ENCODE peak calls at places on chromosomes 3 and 15, in nine cellular contexts. R is AG04449, W is GM06990, B is PC-9, F is A549, G is endothelial cell of umbilical vein, Q is cardiac muscle cell, M is pancreas, O is fibroblast of lung. V is an unnamed sample.

GRCh38 chr3:25237602-25238001 is 190.5 kb upstream of the RARB start:
- DNase-seq in W (no peak), M (no peak), F (no peak), O (no peak), R (no peak), G (no peak), Q (no peak), B (no peak), V (no peak)

GRCh38 chr15:85494035-85494793 is 113.8 kb downstream of the AKAP13 start:
- DNase-seq in Q (no peak), B (peak), M (no peak), O (peak), W (no peak), R (peak), G (peak), F (peak), V (no peak)

GRCh38 chr3:47436180-47436579 is 39.6 kb downstream of the SCAP start:
- DNase-seq in F (no peak), G (no peak), W (no peak), O (no peak), R (no peak), M (no peak), B (no peak), Q (no peak), V (no peak)

GRCh38 chr3:195151866-195152526 is 119.0 kb downstream of the XXYLT1 start:
- DNase-seq in W (no peak), O (peak), B (peak), M (no peak), R (peak), Q (no peak), F (no peak), G (peak), V (no peak)

GRCh38 chr3:55955891-55956477 is 468.9 kb upstream of the WNT5A start:
- DNase-seq in F (no peak), R (no peak), W (no peak), O (peak), M (no peak), B (no peak), Q (no peak), G (no peak), V (no peak)

GRCh38 chr3:105385868-105386508 is 19.3 kb downstream of the ALCAM start:
- DNase-seq in O (no peak), G (no peak), M (no peak), B (no peak), R (no peak), F (no peak), W (peak), Q (no peak), V (no peak)

GRCh38 chr15:73333001-73333400 is 35.8 kb downstream of the HCN4 start:
- DNase-seq in B (no peak), M (no peak), Q (no peak), O (no peak), F (no peak), R (no peak), W (no peak), G (no peak), V (no peak)

GRCh38 chr15:83320831-83321230 is 36.4 kb upstream of the BNC1 start:
- DNase-seq in O (peak), R (no peak), Q (no peak), M (no peak), B (no peak), G (no peak), F (no peak), W (no peak), V (no peak)

GRCh38 chr15:62125763-62126162 is 39.3 kb downstream of the C2CD4B start:
- DNase-seq in W (no peak), F (no peak), M (peak), B (no peak), G (peak), Q (peak), R (no peak), O (peak), V (no peak)

GRCh38 chr3:10948326-10948725 is 44.2 kb upstream of the SLC6A1 start:
- DNase-seq in Q (no peak), G (no peak), M (no peak), W (no peak), R (no peak), O (no peak), F (no peak), B (no peak), V (no peak)

GRCh38 chr3:189921770-189922169 is 198.9 kb downstream of the P3H2 start:
- DNase-seq in R (no peak), O (no peak), B (no peak), F (no peak), Q (no peak), G (no peak), M (no peak), W (no peak), V (no peak)

GRCh38 chr3:52317601-52318000 is 1.5 kb downstream of the DNAH1 start:
- DNase-seq in F (no peak), M (peak), G (peak), Q (peak), B (peak), W (no peak), O (peak), R (no peak), V (peak)

GRCh38 chr3:182019926-182020325 is 308.2 kb downstream of the SOX2 start:
- DNase-seq in B (no peak), Q (no peak), W (no peak), M (no peak), O (no peak), F (no peak), G (no peak), R (no peak), V (no peak)

GRCh38 chr15:60003243-60004018 is 680 bp upstream of the FOXB1 start:
- DNase-seq in R (no peak), Q (no peak), O (no peak), F (no peak), M (no peak), W (no peak), B (no peak), G (no peak), V (peak)

GRCh38 chr15:90471769-90472168 is 58.0 kb upstream of the CRTC3 start:
- DNase-seq in M (no peak), B (no peak), R (no peak), G (no peak), F (no peak), Q (no peak), W (no peak), O (no peak), V (no peak)

GRCh38 chr15:92606126-92606835 is 49.3 kb downstream of the FAM174B start:
- DNase-seq in W (no peak), F (no peak), Q (no peak), M (no peak), O (no peak), R (no peak), B (no peak), G (no peak), V (no peak)

GRCh38 chr15:55695432-55695831 is 47.5 kb downstream of the PRTG start:
- DNase-seq in F (no peak), M (no peak), W (no peak), Q (peak), R (no peak), G (no peak), B (no peak), O (no peak), V (peak)

GRCh38 chr15:85625856-85626255 is 168.9 kb downstream of the KLHL25 start:
- DNase-seq in R (no peak), G (no peak), F (no peak), M (no peak), B (no peak), W (peak), Q (no peak), O (peak), V (no peak)

GRCh38 chr3:177860236-177860635 is 663.0 kb upstream of the TBL1XR1 start:
- DNase-seq in Q (no peak), G (no peak), B (no peak), M (no peak), O (no peak), W (no peak), R (no peak), F (no peak), V (no peak)

GRCh38 chr3:71517206-71517855 is 66.2 kb downstream of the FOXP1 start:
- DNase-seq in R (no peak), M (no peak), B (no peak), F (no peak), Q (no peak), G (no peak), O (no peak), W (no peak), V (no peak)

GRCh38 chr15:22890296-22890695 is 51.8 kb downstream of the NIPA2 start:
- DNase-seq in R (no peak), O (no peak), F (no peak), W (no peak), M (no peak), B (no peak), Q (no peak), G (no peak), V (no peak)

GRCh38 chr3:64209866-64210609 is 15.2 kb downstream of the PRICKLE2 start:
- DNase-seq in W (no peak), G (peak), O (peak), F (no peak), M (peak), R (no peak), B (peak), Q (no peak), V (no peak)

GRCh38 chr3:24494616-24495333 is at the start of gene THRB:
- DNase-seq in M (peak), F (peak), R (no peak), W (peak), B (peak), G (peak), Q (peak), O (peak), V (peak)

GRCh38 chr3:72042397-72043211 is 257.7 kb upstream of the PROK2 start:
- DNase-seq in Q (no peak), G (no peak), W (no peak), M (no peak), R (peak), O (peak), F (no peak), B (no peak), V (no peak)

GRCh38 chr3:32743934-32744333 is 58.9 kb downstream of the CNOT10 start:
- DNase-seq in M (no peak), G (no peak), W (no peak), Q (no peak), O (peak), B (no peak), R (no peak), F (no peak), V (no peak)

GRCh38 chr15:39461536-39462140 is 119.2 kb upstream of the THBS1 start:
- DNase-seq in R (no peak), B (no peak), G (peak), Q (no peak), M (peak), W (no peak), O (peak), F (no peak), V (no peak)

GRCh38 chr15:74621936-74622335 is 6.3 kb downstream of the CLK3 start:
- DNase-seq in R (no peak), B (no peak), Q (no peak), F (no peak), G (no peak), W (no peak), M (peak), O (no peak), V (peak)

GRCh38 chr3:153350420-153350819 is 188.4 kb downstream of the RAP2B start:
- DNase-seq in O (peak), F (no peak), W (no peak), R (peak), B (no peak), G (no peak), Q (no peak), M (no peak), V (no peak)

GRCh38 chr3:124032351-124032880 is 40.5 kb upstream of the ROPN1 start:
- DNase-seq in B (no peak), R (no peak), F (peak), G (no peak), O (peak), W (no peak), Q (peak), M (peak), V (peak)

GRCh38 chr3:157199841-157200240 is 39.9 kb upstream of the CCNL1 start:
- DNase-seq in O (no peak), R (no peak), Q (no peak), F (no peak), W (no peak), G (no peak), B (no peak), M (no peak), V (no peak)

GRCh38 chr15:42270551-42270950 is 2.5 kb upstream of the GANC start:
- DNase-seq in W (no peak), Q (no peak), B (no peak), F (no peak), O (no peak), M (no peak), G (no peak), R (no peak), V (no peak)

GRCh38 chr15:95567686-95568085 is 762.8 kb upstream of the NR2F2 start:
- DNase-seq in M (no peak), O (no peak), G (no peak), W (no peak), Q (no peak), F (no peak), R (no peak), B (no peak), V (no peak)

GRCh38 chr3:149506965-149507364 is 32.5 kb downstream of the TM4SF4 start:
- DNase-seq in G (no peak), O (no peak), F (no peak), M (no peak), B (no peak), Q (no peak), W (no peak), R (no peak), V (no peak)

GRCh38 chr15:74196175-74196574 is 6.4 kb downstream of the STRA6 start:
- DNase-seq in R (peak), B (peak), Q (peak), W (no peak), O (peak), G (no peak), M (peak), F (peak), V (no peak)

GRCh38 chr3:4850928-4851265 is 128.3 kb upstream of the BHLHE40 start:
- DNase-seq in B (no peak), O (no peak), G (no peak), F (no peak), R (no peak), M (no peak), W (no peak), Q (no peak), V (no peak)

GRCh38 chr3:105906834-105907233 is 38.0 kb upstream of the CBLB start:
- DNase-seq in B (no peak), M (no peak), F (no peak), R (peak), O (peak), Q (no peak), W (no peak), G (peak), V (no peak)

GRCh38 chr3:192170659-192171058 is 556.7 kb downstream of the FGF12 start:
- DNase-seq in G (no peak), F (no peak), R (no peak), B (no peak), O (no peak), Q (no peak), M (no peak), W (no peak), V (no peak)

GRCh38 chr3:192168202-192168601 is 559.1 kb downstream of the FGF12 start:
- DNase-seq in O (no peak), F (no peak), R (no peak), G (no peak), B (no peak), Q (no peak), M (no peak), W (no peak), V (no peak)

GRCh38 chr3:192169332-192169915 is 557.9 kb downstream of the FGF12 start:
- DNase-seq in W (no peak), F (no peak), Q (no peak), B (no peak), M (no peak), R (no peak), G (peak), O (no peak), V (no peak)

GRCh38 chr3:192171213-192171612 is 556.1 kb downstream of the FGF12 start:
- DNase-seq in F (no peak), W (no peak), B (no peak), R (no peak), G (no peak), M (no peak), O (no peak), Q (no peak), V (no peak)

DNA sequence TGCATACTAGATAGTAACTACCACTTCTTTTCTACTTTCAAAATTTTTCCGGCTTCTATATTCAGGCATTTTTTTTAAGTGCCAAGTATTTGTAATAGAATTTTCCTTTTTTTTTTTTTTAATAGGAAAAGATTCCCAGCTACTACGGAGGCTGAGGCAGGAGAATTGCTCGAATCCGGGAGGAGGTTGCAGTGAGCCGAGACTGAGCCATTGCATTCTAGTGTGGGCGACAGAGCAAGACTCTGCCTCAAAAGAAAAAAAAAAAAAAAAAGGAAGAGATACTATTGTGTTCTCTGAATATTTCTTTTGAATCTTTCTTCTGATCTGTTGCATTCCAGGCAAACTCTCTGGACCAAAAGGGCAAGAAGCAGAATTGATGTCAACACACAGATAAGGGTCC is 557.3 kb downstream of the FGF12 start:
- DNase-seq in G (no peak), O (no peak), W (no peak), B (no peak), F (no peak), R (no peak), M (no peak), Q (no peak), V (no peak)
- H3K4me3 ChIP-seq in G (no peak), O (no peak), W (no peak), B (no peak), F (no peak), R (no peak), M (no peak), Q (no peak), V (no peak)

GRCh38 chr3:37321863-37322262 is 147.5 kb upstream of the LRRFIP2 start:
- DNase-seq in B (no peak), R (no peak), M (no peak), O (no peak), W (no peak), F (no peak), G (no peak), Q (no peak), V (no peak)
- H3K4me3 ChIP-seq in B (no peak), R (no peak), M (no peak), O (no peak), W (no peak), F (no peak), G (no peak), Q (no peak), V (no peak)

GRCh38 chr15:38068600-38068999 is 134.2 kb downstream of the TMCO5A start:
- DNase-seq in Q (peak), B (no peak), F (no peak), M (no peak), G (no peak), O (no peak), W (no peak), R (no peak), V (no peak)
- H3K4me3 ChIP-seq in Q (no peak), B (peak), F (no peak), M (no peak), G (no peak), O (peak), W (no peak), R (no peak), V (no peak)

GRCh38 chr15:88257311-88257901 is 867 bp upstream of the NTRK3 start:
- DNase-seq in O (no peak), B (no peak), M (no peak), F (no peak), G (no peak), Q (peak), W (no peak), R (no peak), V (peak)

GRCh38 chr15:88255109-88255495 is 1.4 kb downstream of the NTRK3 start:
- DNase-seq in G (no peak), O (no peak), W (no peak), F (no peak), B (no peak), Q (no peak), M (no peak), R (no peak), V (peak)

GRCh38 chr15:88255496-88256171 is 905 bp downstream of the NTRK3 start:
- DNase-seq in B (no peak), F (peak), W (no peak), G (peak), R (no peak), Q (peak), M (no peak), O (peak), V (peak)

GRCh38 chr15:88256261-88257230 is at the start of gene NTRK3:
- DNase-seq in B (no peak), O (peak), G (peak), W (no peak), Q (peak), F (no peak), M (no peak), R (no peak), V (peak)

GRCh38 chr15:88258021-88258641 is 1.6 kb upstream of the NTRK3 start:
- DNase-seq in G (no peak), F (peak), B (no peak), R (no peak), W (no peak), O (no peak), M (no peak), Q (peak), V (peak)
- H3K4me3 ChIP-seq in G (no peak), F (peak), B (no peak), R (no peak), W (no peak), O (no peak), M (no peak), Q (peak), V (peak)

GRCh38 chr3:118938183-118938961 is 96.3 kb downstream of the IGSF11 start:
- DNase-seq in R (no peak), O (peak), W (no peak), B (no peak), F (peak), Q (no peak), M (no peak), G (peak), V (no peak)
- H3K4me3 ChIP-seq in R (no peak), O (no peak), W (no peak), B (no peak), F (no peak), Q (no peak), M (no peak), G (no peak), V (no peak)

GRCh38 chr3:14812196-14812785 is 6.5 kb upstream of the FGD5 start:
- DNase-seq in O (no peak), B (no peak), G (peak), Q (no peak), W (no peak), R (no peak), F (no peak), M (no peak), V (no peak)
- H3K4me3 ChIP-seq in O (no peak), B (no peak), G (peak), Q (no peak), W (no peak), R (no peak), F (no peak), M (no peak), V (no peak)

GRCh38 chr3:13014755-13015285 is 58.4 kb downstream of the IQSEC1 start:
- DNase-seq in G (no peak), M (no peak), F (no peak), Q (no peak), W (no peak), O (no peak), R (no peak), B (no peak), V (no peak)
- H3K4me3 ChIP-seq in G (no peak), M (peak), F (no peak), Q (no peak), W (peak), O (no peak), R (no peak), B (no peak), V (no peak)